ENCODE peak calls at places on chromosomes 4 and X, in four cellular contexts. One of them, this sample, is unnamed.
A peak's percentile ranks its signal among the peaks of the same experiment; 100 is the strongest.

GRCh38 chr4:76219299-76220055 is 5.9 kb upstream of the SCARB2 start:
- DNase-seq in GM04504: no peak
- DNase-seq in AG08395: peak; percentile 59
- DNase-seq in mucosa of gallbladder: peak; percentile 39
- DNase-seq in this sample: no peak

GRCh38 chrX:94871640-94872039 is 1197.6 kb downstream of the FAM133A start:
- DNase-seq in mucosa of gallbladder: no peak
- DNase-seq in AG08395: no peak
- DNase-seq in GM04504: no peak
- DNase-seq in this sample: no peak

GRCh38 chr4:48109413-48110263 is 24.4 kb downstream of the TXK start:
- DNase-seq in mucosa of gallbladder: no peak
- DNase-seq in AG08395: peak; percentile 26
- DNase-seq in GM04504: no peak
- DNase-seq in this sample: no peak

GRCh38 chr4:19224820-19225219 is 1026.9 kb upstream of the SLIT2 start:
- DNase-seq in mucosa of gallbladder: no peak
- DNase-seq in GM04504: no peak
- DNase-seq in AG08395: peak; percentile 13
- DNase-seq in this sample: no peak

GRCh38 chr4:3317656-3318211 is 24.9 kb downstream of the RGS12 start:
- DNase-seq in mucosa of gallbladder: no peak
- DNase-seq in AG08395: no peak
- DNase-seq in GM04504: no peak
- DNase-seq in this sample: no peak

GRCh38 chrX:128518508-128518907 is 466.3 kb upstream of the ACTRT1 start:
- DNase-seq in GM04504: no peak
- DNase-seq in mucosa of gallbladder: no peak
- DNase-seq in AG08395: no peak
- DNase-seq in this sample: no peak

GRCh38 chr4:151195801-151196200 is 81.2 kb upstream of the PRSS48 start:
- DNase-seq in AG08395: peak; percentile 49
- DNase-seq in GM04504: peak; percentile 28
- DNase-seq in mucosa of gallbladder: no peak
- DNase-seq in this sample: no peak

GRCh38 chrX:139933904-139934303 is 1.1 kb upstream of the ATP11C start:
- DNase-seq in AG08395: no peak
- DNase-seq in GM04504: no peak
- DNase-seq in mucosa of gallbladder: peak; percentile 23
- DNase-seq in this sample: no peak

GRCh38 chr4:165716472-165716871 is 156.6 kb upstream of the TLL1 start:
- DNase-seq in mucosa of gallbladder: no peak
- DNase-seq in AG08395: no peak
- DNase-seq in GM04504: no peak
- DNase-seq in this sample: no peak

GRCh38 chrX:101057095-101057714 is 5.3 kb upstream of the TRMT2B start:
- DNase-seq in mucosa of gallbladder: no peak
- DNase-seq in AG08395: peak; percentile 45
- DNase-seq in GM04504: no peak
- DNase-seq in this sample: no peak

GRCh38 chr4:124111922-124112321 is 600.6 kb downstream of the ANKRD50 start:
- DNase-seq in AG08395: peak; percentile 56
- DNase-seq in GM04504: peak; percentile 47
- DNase-seq in mucosa of gallbladder: no peak
- DNase-seq in this sample: no peak

GRCh38 chr4:47791978-47792377 is 45.9 kb downstream of the CORIN start:
- DNase-seq in GM04504: no peak
- DNase-seq in mucosa of gallbladder: no peak
- DNase-seq in AG08395: no peak
- DNase-seq in this sample: no peak

GRCh38 chrX:153871451-153871850 is 14.5 kb downstream of the L1CAM start:
- DNase-seq in AG08395: no peak
- DNase-seq in mucosa of gallbladder: no peak
- DNase-seq in GM04504: no peak
- DNase-seq in this sample: no peak

GRCh38 chrX:108261541-108262218 is 170.1 kb downstream of the ATG4A start:
- DNase-seq in GM04504: no peak
- DNase-seq in AG08395: no peak
- DNase-seq in mucosa of gallbladder: no peak
- DNase-seq in this sample: no peak

GRCh38 chr4:187993827-187994226 is 1.7 kb upstream of the ZFP42 start:
- DNase-seq in AG08395: no peak
- DNase-seq in GM04504: no peak
- DNase-seq in mucosa of gallbladder: no peak
- DNase-seq in this sample: no peak

GRCh38 chrX:76657499-76657898 is 230.0 kb downstream of the MAGEE1 start:
- DNase-seq in GM04504: no peak
- DNase-seq in AG08395: no peak
- DNase-seq in mucosa of gallbladder: no peak
- DNase-seq in this sample: no peak

GRCh38 chr4:130703211-130703920 is 1607.4 kb downstream of the C4orf33 start:
- DNase-seq in GM04504: no peak
- DNase-seq in mucosa of gallbladder: no peak
- DNase-seq in AG08395: no peak
- DNase-seq in this sample: no peak

GRCh38 chr4:109462297-109462696 is 28.7 kb downstream of the SEC24B start:
- DNase-seq in GM04504: no peak
- DNase-seq in AG08395: no peak
- DNase-seq in mucosa of gallbladder: no peak
- DNase-seq in this sample: no peak

GRCh38 chr4:42954925-42955669 is 62.6 kb downstream of the GRXCR1 start:
- DNase-seq in mucosa of gallbladder: no peak
- DNase-seq in AG08395: no peak
- DNase-seq in GM04504: no peak
- DNase-seq in this sample: no peak

GRCh38 chrX:39002466-39002865 is 201.2 kb downstream of the MID1IP1 start:
- DNase-seq in GM04504: no peak
- DNase-seq in mucosa of gallbladder: no peak
- DNase-seq in AG08395: no peak
- DNase-seq in this sample: no peak

GRCh38 chr4:52660643-52661042 is 1.5 kb upstream of the USP46 start:
- DNase-seq in GM04504: no peak
- DNase-seq in mucosa of gallbladder: no peak
- DNase-seq in AG08395: no peak
- DNase-seq in this sample: no peak

GRCh38 chr4:40379248-40379647 is 44.1 kb downstream of the CHRNA9 start:
- DNase-seq in GM04504: no peak
- DNase-seq in mucosa of gallbladder: no peak
- DNase-seq in AG08395: no peak
- DNase-seq in this sample: no peak

GRCh38 chrX:39388730-39389129 is 587.5 kb downstream of the MID1IP1 start:
- DNase-seq in GM04504: no peak
- DNase-seq in mucosa of gallbladder: no peak
- DNase-seq in AG08395: no peak
- DNase-seq in this sample: no peak

GRCh38 chr4:37623125-37623524 is 63.1 kb downstream of the RELL1 start:
- DNase-seq in GM04504: no peak
- DNase-seq in AG08395: no peak
- DNase-seq in mucosa of gallbladder: no peak
- DNase-seq in this sample: no peak

GRCh38 chrX:123339201-123339905 is 155.3 kb downstream of the GRIA3 start:
- DNase-seq in GM04504: peak; percentile 53
- DNase-seq in AG08395: peak; percentile 60
- DNase-seq in mucosa of gallbladder: no peak
- DNase-seq in this sample: no peak

GRCh38 chrX:11328134-11328533 is 34.9 kb downstream of the AMELX start:
- DNase-seq in mucosa of gallbladder: no peak
- DNase-seq in GM04504: no peak
- DNase-seq in AG08395: no peak
- DNase-seq in this sample: no peak

GRCh38 chr4:48944659-48945290 is 38.2 kb upstream of the OCIAD2 start:
- DNase-seq in GM04504: no peak
- DNase-seq in mucosa of gallbladder: no peak
- DNase-seq in AG08395: no peak
- DNase-seq in this sample: no peak

GRCh38 chrX:76148753-76149152 is 24.1 kb upstream of the PBDC1 start:
- DNase-seq in GM04504: no peak
- DNase-seq in mucosa of gallbladder: peak; percentile 17
- DNase-seq in AG08395: no peak
- DNase-seq in this sample: peak; percentile 2

GRCh38 chr4:126888968-126889367 is 743.8 kb upstream of the INTU start:
- DNase-seq in mucosa of gallbladder: no peak
- DNase-seq in GM04504: peak; percentile 23
- DNase-seq in AG08395: peak; percentile 50
- DNase-seq in this sample: no peak

GRCh38 chr4:74583757-74584156 is 138.8 kb downstream of the AREG start:
- DNase-seq in GM04504: no peak
- DNase-seq in mucosa of gallbladder: no peak
- DNase-seq in AG08395: no peak
- DNase-seq in this sample: no peak

GRCh38 chr4:74874785-74875367 is 58.0 kb upstream of the PARM1 start:
- DNase-seq in AG08395: peak; percentile 61
- DNase-seq in mucosa of gallbladder: peak; percentile 41
- DNase-seq in GM04504: peak; percentile 46
- DNase-seq in this sample: peak; percentile 23

GRCh38 chr4:33104190-33104773 is 2384.1 kb downstream of the PCDH7 start:
- DNase-seq in mucosa of gallbladder: no peak
- DNase-seq in GM04504: no peak
- DNase-seq in AG08395: no peak
- DNase-seq in this sample: no peak

GRCh38 chr4:10006604-10007435 is 14.5 kb downstream of the SLC2A9 start:
- DNase-seq in mucosa of gallbladder: peak; percentile 86
- DNase-seq in GM04504: no peak
- DNase-seq in AG08395: peak; percentile 23
- DNase-seq in this sample: no peak